ENCODE peak calls at places on chromosomes 11 and 22, in eight cellular contexts. B is stimulated activated CD8-positive, alpha-beta memory T cell treated with anti-CD3 and anti-CD28 coated beads, Interleukin-4, amount 100 ng/mL, for 24 hours; F is activated naive CD4-positive, alpha-beta T cell treated with anti-CD3 and anti-CD28 coated beads, Interleukin-2, amount 50 U/mL, for 72 hours; X is activated T-cell treated with anti-CD3 and anti-CD28 coated beads for 48 hours; A is iris pigment epithelial cell; D is NCI-H2029; Z is esophagus muscularis mucosa; E is colonic mucosa. L is an unnamed sample.

GRCh38 chr11:66600219-66600923 is 7.4 kb downstream of the CCS start:
- DNase-seq in B (no peak), F (no peak), A (peak; percentile 30), Z (no peak), D (no peak), E (no peak), X (no peak), L (no peak)

GRCh38 chr11:77142091-77142975 is 14.3 kb downstream of the MYO7A start:
- DNase-seq in Z (no peak), A (no peak), E (no peak), X (no peak), F (no peak), D (no peak), B (no peak), L (no peak)

GRCh38 chr11:117950320-117950719 is 21.1 kb upstream of the TMPRSS13 start:
- DNase-seq in X (no peak), D (no peak), B (peak; percentile 26), A (no peak), F (no peak), E (no peak), Z (peak; percentile 87), L (no peak)

GRCh38 chr11:101478587-101479375 is 105.0 kb downstream of the TRPC6 start:
- DNase-seq in X (no peak), Z (no peak), D (no peak), B (no peak), F (no peak), A (no peak), E (no peak), L (no peak)

GRCh38 chr11:3995949-3996554 is 98.5 kb upstream of the RRM1 start:
- DNase-seq in X (no peak), A (peak; percentile 7), F (no peak), D (no peak), B (no peak), E (no peak), Z (no peak), L (no peak)

GRCh38 chr11:120134931-120135228 is 3.0 kb downstream of the TRIM29 start:
- DNase-seq in F (peak; percentile 34), X (no peak), B (no peak), D (no peak), E (peak; percentile 9), Z (no peak), A (no peak), L (no peak)

GRCh38 chr11:12180257-12181205 is 70.1 kb downstream of the MICAL2 start:
- DNase-seq in Z (no peak), B (no peak), A (peak; percentile 66), F (no peak), D (no peak), E (no peak), X (no peak), L (no peak)

GRCh38 chr11:47257518-47258316 is at the start of gene NR1H3:
- DNase-seq in B (no peak), A (peak; percentile 69), F (no peak), E (peak; percentile 82), Z (peak; percentile 93), D (no peak), X (no peak), L (peak; percentile 45)

GRCh38 chr11:1830119-1830499 is 4.7 kb upstream of the SYT8 start:
- DNase-seq in Z (no peak), D (no peak), B (no peak), X (no peak), E (peak; percentile 33), A (no peak), F (no peak), L (no peak)

GRCh38 chr22:46416537-46417267 is 81.2 kb downstream of the TRMU start:
- DNase-seq in B (no peak), X (no peak), E (no peak), F (no peak), D (no peak), A (peak; percentile 29), Z (no peak), L (no peak)

GRCh38 chr11:17543574-17544180 is 539 bp downstream of the USH1C start:
- DNase-seq in B (no peak), Z (no peak), F (no peak), X (no peak), A (no peak), D (no peak), E (peak; percentile 45), L (no peak)

GRCh38 chr22:32785636-32786418 is 15.7 kb upstream of the TIMP3 start:
- DNase-seq in D (no peak), B (no peak), X (no peak), F (no peak), A (no peak), E (no peak), Z (no peak), L (no peak)

L was measured in SHP77 treated with DMSO at 0.1 percent for 48 hours.